ENCODE peak calls at places on chromosomes 1 and 21, in six cellular contexts. N is SW 1271, P is GM20000, A is NCI-H510A treated with DMSO at 0.1 percent for 48 hours, J is C1 segment of cervical spinal cord, W is upper lobe of right lung. O is an unnamed sample.

GRCh38 chr1:67863637-67864036 is 30.4 kb upstream of the GNG12 start:
- DNase-seq in P (no peak), N (no peak), J (no peak), A (no peak), W (no peak), O (no peak)

GRCh38 chr21:27365394-27365793 is 398.5 kb upstream of the ADAMTS5 start:
- DNase-seq in J (no peak), P (no peak), A (no peak), N (peak), W (no peak), O (no peak)

GRCh38 chr21:42010507-42011493 is 640 bp upstream of the ZBTB21 start:
- DNase-seq in J (no peak), N (no peak), W (peak), A (no peak), P (peak), O (peak)

GRCh38 chr1:37131281-37131680 is 97.0 kb upstream of the GRIK3 start:
- DNase-seq in N (no peak), P (no peak), J (no peak), A (no peak), W (no peak), O (no peak)

GRCh38 chr1:12040457-12041051 is 21.3 kb downstream of the MIIP start:
- DNase-seq in J (no peak), W (no peak), N (no peak), A (peak), P (peak), O (peak)

GRCh38 chr1:115668579-115668978 is 26.8 kb downstream of the VANGL1 start:
- DNase-seq in J (no peak), W (no peak), P (no peak), A (no peak), N (peak), O (no peak)

GRCh38 chr1:169368406-169368769 is 393 bp downstream of the BLZF1 start:
- DNase-seq in P (no peak), N (peak), A (peak), W (no peak), J (no peak), O (peak)

GRCh38 chr1:12518956-12519707 is 98.9 kb downstream of the DHRS3 start:
- DNase-seq in A (no peak), W (no peak), P (no peak), J (no peak), N (no peak), O (no peak)

GRCh38 chr1:38151399-38151798 is 104.8 kb upstream of the POU3F1 start:
- DNase-seq in A (peak), W (no peak), J (no peak), N (no peak), P (no peak), O (peak)

GRCh38 chr1:173948594-173948993 is 31.5 kb upstream of the SERPINC1 start:
- DNase-seq in A (no peak), W (no peak), P (no peak), N (no peak), J (no peak), O (no peak)

GRCh38 chr21:42513985-42514882 is 582 bp downstream of the SLC37A1 start:
- DNase-seq in N (no peak), A (peak), P (peak), W (peak), J (no peak), O (peak)

GRCh38 chr1:175757381-175758015 is 14.1 kb upstream of the TNR start:
- DNase-seq in P (peak), A (peak), J (no peak), W (no peak), N (no peak), O (peak)

GRCh38 chr1:234535763-234536515 is 57.0 kb upstream of the TARBP1 start:
- DNase-seq in J (no peak), A (no peak), P (no peak), N (no peak), W (no peak), O (no peak)

GRCh38 chr1:202349263-202349928 is 897 bp downstream of the PPP1R12B start:
- DNase-seq in N (peak), W (no peak), P (peak), A (no peak), J (no peak), O (peak)

GRCh38 chr1:227728059-227728891 is 6.8 kb downstream of the JMJD4 start:
- DNase-seq in W (peak), N (peak), P (peak), A (peak), J (no peak), O (peak)

GRCh38 chr1:204207136-204207616 is 6.6 kb downstream of the GOLT1A start:
- DNase-seq in A (peak), J (no peak), N (peak), P (peak), W (peak), O (peak)

GRCh38 chr1:173802961-173803360 is 21.5 kb upstream of the DARS2 start:
- DNase-seq in W (no peak), J (no peak), N (no peak), P (no peak), A (no peak), O (no peak)

GRCh38 chr1:172480421-172480820 is 36.6 kb upstream of the PIGC start:
- DNase-seq in W (no peak), N (no peak), J (no peak), A (no peak), P (no peak), O (no peak)

GRCh38 chr1:52603301-52603675 is 1.1 kb downstream of the GPX7 start:
- DNase-seq in A (no peak), P (peak), N (no peak), W (no peak), J (no peak), O (no peak)

GRCh38 chr1:22976127-22976460 is 3.4 kb upstream of the LACTBL1 start:
- DNase-seq in A (no peak), J (no peak), W (no peak), P (no peak), N (no peak), O (no peak)

GRCh38 chr1:186102107-186102506 is 272.9 kb downstream of the TPR start:
- DNase-seq in N (no peak), A (no peak), J (no peak), W (no peak), P (no peak), O (no peak)

GRCh38 chr1:98373055-98373454 is 288.5 kb upstream of the SNX7 start:
- DNase-seq in J (no peak), A (no peak), P (no peak), N (no peak), W (no peak), O (no peak)

GRCh38 chr21:45390121-45390751 is 14.7 kb upstream of the COL18A1 start:
- DNase-seq in P (no peak), W (peak), J (no peak), A (no peak), N (no peak), O (no peak)

GRCh38 chr1:119743308-119743707 is 25.4 kb downstream of the HMGCS2 start:
- DNase-seq in N (no peak), P (no peak), W (no peak), A (no peak), J (no peak), O (peak)

O was measured in NAMALWA.